ENCODE peak calls at places on chromosomes 12 and 14, in five cellular contexts. R is H9, Z is mesenchymal stem cell, G is H1, X is trophoblast cell. E is an unnamed sample.

GRCh38 chr12:113222730-113223531 is 1.7 kb downstream of the TPCN1 start:
- DNase-seq in R (no peak), Z (peak), G (no peak), X (no peak), E (no peak)

GRCh38 chr14:29906256-29906885 is 21.3 kb downstream of the PRKD1 start:
- DNase-seq in R (no peak), Z (no peak), G (no peak), X (no peak), E (no peak)

GRCh38 chr14:70023871-70024270 is 144.7 kb downstream of the SMOC1 start:
- DNase-seq in R (no peak), Z (no peak), G (no peak), X (no peak), E (no peak)

GRCh38 chr14:24392327-24393098 is 6.3 kb upstream of the NYNRIN start:
- DNase-seq in R (no peak), Z (peak), G (no peak), X (peak), E (no peak)

GRCh38 chr14:72980863-72981262 is 46.0 kb downstream of the ZFYVE1 start:
- DNase-seq in R (no peak), Z (no peak), G (no peak), X (no peak), E (no peak)

GRCh38 chr12:116142936-116143882 is 134.3 kb downstream of the MED13L start:
- DNase-seq in R (no peak), Z (peak), G (no peak), X (peak), E (no peak)

GRCh38 chr12:54988402-54989054 is 4.0 kb upstream of the TESPA1 start:
- DNase-seq in R (no peak), Z (peak), G (no peak), X (no peak), E (no peak)

GRCh38 chr12:108082506-108082905 is 46.6 kb upstream of the WSCD2 start:
- DNase-seq in R (no peak), Z (no peak), G (no peak), X (no peak), E (no peak)

GRCh38 chr14:33692762-33693161 is 258.1 kb downstream of the EGLN3 start:
- DNase-seq in R (no peak), Z (peak), G (no peak), X (peak), E (no peak)

GRCh38 chr14:68295316-68295816 is 475.8 kb downstream of the RAD51B start:
- DNase-seq in R (peak), Z (peak), G (no peak), X (no peak), E (no peak)

GRCh38 chr12:94186461-94187237 is 38.3 kb downstream of the PLXNC1 start:
- DNase-seq in R (peak), Z (peak), G (no peak), X (peak), E (peak)

GRCh38 chr12:94183702-94184379 is 35.5 kb downstream of the PLXNC1 start:
- DNase-seq in R (no peak), Z (no peak), G (no peak), X (peak), E (no peak)

GRCh38 chr12:94187351-94187750 is 39.0 kb downstream of the PLXNC1 start:
- DNase-seq in R (no peak), Z (no peak), G (no peak), X (no peak), E (no peak)

GRCh38 chr12:94184995-94185711 is 36.8 kb downstream of the PLXNC1 start:
- DNase-seq in R (no peak), Z (no peak), G (no peak), X (no peak), E (no peak)

GRCh38 chr12:94185801-94186200 is 37.4 kb downstream of the PLXNC1 start:
- DNase-seq in R (no peak), Z (no peak), G (no peak), X (no peak), E (no peak)
- H2BK12ac ChIP-seq in R (no peak), Z (no peak), G (no peak), X (no peak), E (no peak)

DNA sequence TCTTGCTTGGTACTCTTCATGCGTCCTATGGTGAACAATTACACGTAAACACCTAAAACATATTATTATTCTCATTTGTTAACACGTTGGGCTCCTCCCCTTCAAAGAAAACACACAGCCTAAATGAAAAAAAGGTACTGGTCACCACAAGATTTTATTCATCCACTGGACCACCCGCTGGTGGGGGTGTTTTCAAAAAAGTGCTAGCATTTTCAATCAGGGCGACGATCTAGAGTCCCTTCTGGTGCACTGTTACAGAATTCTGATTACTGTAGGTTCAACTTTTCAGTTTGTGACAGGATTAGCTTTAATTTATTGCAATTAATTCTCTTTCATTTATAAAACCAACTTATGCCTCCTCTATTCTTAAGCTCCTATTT is 465 bp downstream of the MAGOHB start:
- DNase-seq in R (no peak), Z (no peak), G (no peak), X (no peak), E (peak)
- H2AFZ ChIP-seq in R (no peak), Z (peak), G (no peak), X (no peak), E (peak)

GRCh38 chr12:95533985-95534384 is 17.3 kb downstream of the USP44 start:
- DNase-seq in R (no peak), Z (no peak), G (no peak), X (no peak), E (no peak)
- H2BK12ac ChIP-seq in R (no peak), Z (no peak), G (no peak), X (no peak), E (no peak)

GRCh38 chr12:100716658-100716948 is 78.0 kb upstream of the ANO4 start:
- DNase-seq in R (peak), Z (peak), G (no peak), X (no peak), E (peak)

GRCh38 chr12:100715976-100716657 is 78.5 kb upstream of the ANO4 start:
- DNase-seq in R (peak), Z (no peak), G (no peak), X (no peak), E (no peak)

GRCh38 chr12:100718212-100718611 is 76.4 kb upstream of the ANO4 start:
- DNase-seq in R (no peak), Z (peak), G (no peak), X (no peak), E (no peak)

GRCh38 chr12:100717733-100718067 is 76.9 kb upstream of the ANO4 start:
- DNase-seq in R (no peak), Z (peak), G (no peak), X (no peak), E (no peak)

DNA sequence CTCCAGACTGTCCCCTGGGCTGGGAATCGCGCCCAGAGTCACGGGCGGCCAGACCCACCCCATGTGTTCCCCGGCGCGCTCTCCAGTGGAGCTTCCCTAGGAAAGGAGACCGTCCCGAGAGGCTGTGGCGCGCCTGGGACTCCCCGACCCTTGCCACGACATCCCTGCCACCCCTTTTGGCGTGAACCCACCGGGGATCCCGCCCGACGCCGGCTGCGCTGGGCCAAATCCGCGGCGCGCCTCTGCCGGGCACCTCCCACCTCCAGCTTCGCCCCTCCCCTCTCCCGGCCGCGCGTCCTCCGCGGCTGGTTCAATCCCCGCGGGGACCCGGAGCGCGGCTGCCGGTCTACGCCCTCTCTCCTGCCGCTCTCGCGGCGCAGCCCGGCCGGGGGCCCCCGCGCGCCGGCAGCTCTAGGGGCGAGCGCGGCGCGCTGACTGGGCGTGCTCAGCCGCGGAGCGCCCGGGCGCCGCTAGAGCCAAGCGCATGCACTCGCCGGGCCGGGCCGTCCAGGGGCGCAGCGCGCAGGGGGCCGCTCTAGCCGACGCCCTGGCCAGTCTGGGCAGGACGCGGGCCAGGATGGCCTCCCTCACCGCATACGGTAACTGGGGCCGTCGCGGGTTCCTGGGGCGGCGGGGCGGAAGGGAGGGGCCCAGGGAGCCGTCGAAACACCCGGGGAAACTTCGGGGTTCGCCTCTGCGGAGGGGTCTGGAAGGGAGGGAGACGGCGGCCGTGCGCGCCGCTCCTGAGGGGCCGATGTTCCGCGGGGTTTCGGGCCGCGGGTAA is 77.4 kb upstream of the ANO4 start:
- DNase-seq in R (peak), Z (peak), G (no peak), X (no peak), E (peak)
- H2AFZ ChIP-seq in R (no peak), Z (peak), G (peak), X (peak), E (peak)

DNA sequence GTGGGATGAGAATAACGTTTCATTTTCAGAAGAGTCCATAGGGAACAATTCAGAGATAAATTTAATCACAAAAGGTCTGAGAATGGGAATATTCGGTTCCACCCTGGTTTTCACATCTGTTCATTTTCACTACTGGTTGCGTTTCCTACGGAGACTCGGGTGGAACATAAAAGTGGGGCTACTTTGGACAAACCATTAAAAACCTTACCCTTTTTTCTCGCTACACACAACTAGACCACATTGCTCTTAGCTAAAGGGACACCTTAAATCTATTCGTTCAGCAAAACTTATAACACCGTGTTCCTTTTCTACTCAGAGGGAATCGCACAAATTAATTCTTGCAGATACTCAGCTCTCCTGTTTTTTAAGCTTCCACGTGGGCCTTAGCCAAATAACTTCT is 1.0 kb upstream of the SUDS3 start:
- DNase-seq in R (no peak), Z (no peak), G (no peak), X (no peak), E (no peak)
- H2BK12ac ChIP-seq in R (no peak), Z (no peak), G (no peak), X (no peak), E (no peak)